ENCODE peak calls at places on chromosomes 6 and 20, in four cellular contexts. J is stimulated activated CD8-positive, alpha-beta memory T cell treated with anti-CD3 and anti-CD28 coated beads, Interleukin-2, amount 100 ng/mL, for 1 hour; C is T-cell; P is kidney tubule cell. E is an unnamed sample.

GRCh38 chr6:56693246-56693607 is 50.5 kb upstream of the DST start:
- DNase-seq in J (no peak), P (peak), C (no peak), E (peak)

GRCh38 chr20:58746551-58747399 is 54.2 kb downstream of the NPEPL1 start:
- DNase-seq in P (no peak), C (no peak), J (no peak), E (no peak)

GRCh38 chr20:1832634-1833033 is 62.6 kb upstream of the SIRPA start:
- DNase-seq in C (no peak), P (no peak), J (no peak), E (no peak)

GRCh38 chr20:6744171-6744570 is 23.3 kb upstream of the BMP2 start:
- DNase-seq in J (no peak), P (peak), C (no peak), E (no peak)

GRCh38 chr20:21125072-21125848 is 622 bp upstream of the KIZ start:
- DNase-seq in C (no peak), J (no peak), P (peak), E (peak)

GRCh38 chr20:57579331-57579897 is 18.5 kb downstream of the PCK1 start:
- DNase-seq in J (no peak), C (no peak), P (no peak), E (no peak)

GRCh38 chr6:1312444-1313363 is 806 bp downstream of the FOXQ1 start:
- DNase-seq in J (no peak), P (peak), C (no peak), E (no peak)

GRCh38 chr6:1605822-1606532 is 3.7 kb upstream of the FOXC1 start:
- DNase-seq in C (no peak), P (peak), J (no peak), E (no peak)

GRCh38 chr20:34475979-34476736 is 40.1 kb upstream of the DYNLRB1 start:
- DNase-seq in C (peak), J (peak), P (peak), E (peak)

GRCh38 chr6:106084106-106084963 is 1.8 kb upstream of the PRDM1 start:
- DNase-seq in J (no peak), C (no peak), P (peak), E (peak)

GRCh38 chr6:170493354-170493753 is 59.8 kb downstream of the PSMB1 start:
- DNase-seq in C (no peak), P (no peak), J (no peak), E (no peak)

GRCh38 chr6:7238900-7239589 is 74.0 kb downstream of the SSR1 start:
- DNase-seq in C (peak), J (peak), P (peak), E (peak)

GRCh38 chr20:19688031-19688806 is 69.8 kb upstream of the RIN2 start:
- DNase-seq in C (no peak), P (peak), J (no peak), E (peak)

GRCh38 chr6:170291271-170292110 is 613 bp upstream of the DLL1 start:
- DNase-seq in C (no peak), J (no peak), P (peak), E (no peak)

E was measured in fibroblast of mammary gland.